ENCODE peak calls at places on chromosomes 5 and 9, in five cellular contexts. One of them, this sample, is unnamed.

GRCh38 chr5:179239256-179240135 is 105.8 kb downstream of the ADAMTS2 start:
- DNase-seq in T-helper 9 cell: no peak
- DNase-seq in T-helper 2 cell: no peak
- DNase-seq in GM10248: no peak
- DNase-seq in NCI-H510A treated with DMSO at 0.1 percent for 48 hours: no peak
- DNase-seq in this sample: no peak

GRCh38 chr5:102955463-102955862 is 164.5 kb downstream of the GIN1 start:
- DNase-seq in NCI-H510A treated with DMSO at 0.1 percent for 48 hours: no peak
- DNase-seq in T-helper 9 cell: no peak
- DNase-seq in T-helper 2 cell: no peak
- DNase-seq in GM10248: no peak
- DNase-seq in this sample: no peak

GRCh38 chr5:96344678-96345612 is 88.1 kb downstream of the PCSK1 start:
- DNase-seq in GM10248: peak; percentile 35
- DNase-seq in T-helper 9 cell: no peak
- DNase-seq in T-helper 2 cell: no peak
- DNase-seq in NCI-H510A treated with DMSO at 0.1 percent for 48 hours: peak; percentile 59
- DNase-seq in this sample: no peak

GRCh38 chr5:16957305-16958165 is 21.4 kb upstream of the MYO10 start:
- DNase-seq in NCI-H510A treated with DMSO at 0.1 percent for 48 hours: no peak
- DNase-seq in GM10248: no peak
- DNase-seq in T-helper 9 cell: no peak
- DNase-seq in T-helper 2 cell: no peak
- DNase-seq in this sample: no peak

GRCh38 chr9:107283621-107284616 is 840 bp downstream of the RAD23B start:
- DNase-seq in T-helper 9 cell: peak; percentile 28
- DNase-seq in T-helper 2 cell: peak; percentile 9
- DNase-seq in NCI-H510A treated with DMSO at 0.1 percent for 48 hours: peak; percentile 82
- DNase-seq in GM10248: peak; percentile 64
- DNase-seq in this sample: peak; percentile 60

GRCh38 chr5:10913181-10913810 is 152.3 kb upstream of the DAP start:
- DNase-seq in NCI-H510A treated with DMSO at 0.1 percent for 48 hours: no peak
- DNase-seq in GM10248: no peak
- DNase-seq in T-helper 9 cell: no peak
- DNase-seq in T-helper 2 cell: no peak
- DNase-seq in this sample: no peak

GRCh38 chr5:17225551-17225950 is 8.1 kb downstream of the BASP1 start:
- DNase-seq in T-helper 2 cell: no peak
- DNase-seq in T-helper 9 cell: no peak
- DNase-seq in NCI-H510A treated with DMSO at 0.1 percent for 48 hours: no peak
- DNase-seq in GM10248: no peak
- DNase-seq in this sample: no peak

GRCh38 chr9:115469826-115470225 is 351.9 kb upstream of the TNC start:
- DNase-seq in NCI-H510A treated with DMSO at 0.1 percent for 48 hours: no peak
- DNase-seq in T-helper 2 cell: no peak
- DNase-seq in T-helper 9 cell: no peak
- DNase-seq in GM10248: no peak
- DNase-seq in this sample: no peak

GRCh38 chr5:54861212-54861894 is 124.0 kb downstream of the ESM1 start:
- DNase-seq in T-helper 9 cell: no peak
- DNase-seq in T-helper 2 cell: no peak
- DNase-seq in NCI-H510A treated with DMSO at 0.1 percent for 48 hours: no peak
- DNase-seq in GM10248: no peak
- DNase-seq in this sample: no peak

GRCh38 chr5:6745706-6746217 is 32.5 kb downstream of the TENT4A start:
- DNase-seq in T-helper 9 cell: no peak
- DNase-seq in T-helper 2 cell: no peak
- DNase-seq in NCI-H510A treated with DMSO at 0.1 percent for 48 hours: peak; percentile 53
- DNase-seq in GM10248: peak; percentile 69
- DNase-seq in this sample: no peak

GRCh38 chr9:88794100-88794499 is 197.2 kb upstream of the S1PR3 start:
- DNase-seq in T-helper 9 cell: no peak
- DNase-seq in T-helper 2 cell: no peak
- DNase-seq in NCI-H510A treated with DMSO at 0.1 percent for 48 hours: no peak
- DNase-seq in GM10248: no peak
- DNase-seq in this sample: no peak

GRCh38 chr5:142997586-142997985 is 227.4 kb downstream of the ARHGAP26 start:
- DNase-seq in T-helper 9 cell: no peak
- DNase-seq in NCI-H510A treated with DMSO at 0.1 percent for 48 hours: no peak
- DNase-seq in T-helper 2 cell: no peak
- DNase-seq in GM10248: no peak
- DNase-seq in this sample: no peak

GRCh38 chr5:68122929-68123328 is 92.6 kb upstream of the PIK3R1 start:
- DNase-seq in T-helper 9 cell: no peak
- DNase-seq in NCI-H510A treated with DMSO at 0.1 percent for 48 hours: no peak
- DNase-seq in T-helper 2 cell: no peak
- DNase-seq in GM10248: no peak
- DNase-seq in this sample: no peak

GRCh38 chr5:91383956-91384300 is 811 bp upstream of the ARRDC3 start:
- DNase-seq in T-helper 2 cell: no peak
- DNase-seq in T-helper 9 cell: no peak
- DNase-seq in NCI-H510A treated with DMSO at 0.1 percent for 48 hours: peak; percentile 83
- DNase-seq in GM10248: no peak
- DNase-seq in this sample: no peak

GRCh38 chr9:98202252-98202651 is 9.8 kb upstream of the CORO2A start:
- DNase-seq in GM10248: no peak
- DNase-seq in NCI-H510A treated with DMSO at 0.1 percent for 48 hours: no peak
- DNase-seq in T-helper 2 cell: no peak
- DNase-seq in T-helper 9 cell: no peak
- DNase-seq in this sample: no peak

GRCh38 chr5:5609935-5610334 is 187.5 kb downstream of the ICE1 start:
- DNase-seq in GM10248: no peak
- DNase-seq in NCI-H510A treated with DMSO at 0.1 percent for 48 hours: no peak
- DNase-seq in T-helper 2 cell: no peak
- DNase-seq in T-helper 9 cell: no peak
- DNase-seq in this sample: no peak

GRCh38 chr5:83608122-83608521 is 112.5 kb downstream of the HAPLN1 start:
- DNase-seq in T-helper 2 cell: no peak
- DNase-seq in GM10248: peak; percentile 20
- DNase-seq in T-helper 9 cell: no peak
- DNase-seq in NCI-H510A treated with DMSO at 0.1 percent for 48 hours: peak; percentile 63
- DNase-seq in this sample: no peak

GRCh38 chr5:55446690-55447351 is 87.9 kb downstream of the PLPP1 start:
- DNase-seq in NCI-H510A treated with DMSO at 0.1 percent for 48 hours: no peak
- DNase-seq in T-helper 2 cell: no peak
- DNase-seq in GM10248: no peak
- DNase-seq in T-helper 9 cell: no peak
- DNase-seq in this sample: no peak

GRCh38 chr9:121707477-121708424 is 56.3 kb downstream of the DAB2IP start:
- DNase-seq in GM10248: peak; percentile 69
- DNase-seq in T-helper 2 cell: no peak
- DNase-seq in T-helper 9 cell: no peak
- DNase-seq in NCI-H510A treated with DMSO at 0.1 percent for 48 hours: no peak
- DNase-seq in this sample: no peak

GRCh38 chr5:123844873-123845272 is 332.9 kb downstream of the CSNK1G3 start:
- DNase-seq in NCI-H510A treated with DMSO at 0.1 percent for 48 hours: no peak
- DNase-seq in GM10248: no peak
- DNase-seq in T-helper 9 cell: no peak
- DNase-seq in T-helper 2 cell: no peak
- DNase-seq in this sample: no peak